ENCODE peak calls at places on chromosomes 3 and 15, in ten cellular contexts. J is tibial nerve; E is AG09319; W is body of pancreas; B is left ventricle myocardium inferior; I is fibroblast of villous mesenchyme; Y is NB4; Z is B cell; S is activated B cell treated with CpG ODN at 0.5 μM for 24 hours; F is activated CD8-positive, alpha-beta T cell treated with anti-CD3 and anti-CD28 coated beads for 36 hours. O is an unnamed sample.

GRCh38 chr3:194212021-194212868 is 76.3 kb downstream of the HES1 start:
- DNase-seq in F (no peak), W (no peak), I (no peak), Z (no peak), S (no peak), E (no peak), Y (no peak), J (no peak), B (no peak), O (no peak)

GRCh38 chr15:61053401-61053800 is 175.7 kb downstream of the RORA start:
- DNase-seq in W (no peak), Z (no peak), F (no peak), S (no peak), B (no peak), I (no peak), Y (no peak), J (no peak), E (no peak), O (no peak)

GRCh38 chr3:1515842-1516241 is 423.0 kb downstream of the CNTN6 start:
- DNase-seq in E (no peak), F (no peak), S (no peak), W (no peak), J (no peak), B (no peak), Z (no peak), Y (no peak), I (no peak), O (no peak)

GRCh38 chr15:95202569-95203349 is 971.4 kb downstream of the MCTP2 start:
- DNase-seq in E (no peak), S (no peak), W (no peak), F (no peak), Z (no peak), I (no peak), J (no peak), Y (no peak), B (no peak), O (no peak)

GRCh38 chr15:93566777-93567176 is 477.8 kb upstream of the RGMA start:
- DNase-seq in I (no peak), E (no peak), F (no peak), B (no peak), S (no peak), J (no peak), Y (peak; percentile 3), Z (no peak), W (no peak), O (no peak)

GRCh38 chr15:28878209-28878608 is 7.6 kb upstream of the APBA2 start:
- DNase-seq in W (no peak), S (no peak), F (no peak), I (no peak), J (no peak), Z (no peak), Y (no peak), B (no peak), E (no peak), O (no peak)

GRCh38 chr15:69064649-69065048 is 50.2 kb downstream of the NOX5 start:
- DNase-seq in S (no peak), J (no peak), F (no peak), Y (no peak), B (no peak), W (no peak), Z (no peak), I (no peak), E (no peak), O (no peak)

GRCh38 chr15:101676965-101677364 is 24.8 kb upstream of the TM2D3 start:
- DNase-seq in Y (no peak), W (no peak), S (no peak), Z (no peak), B (no peak), J (no peak), I (peak; percentile 67), E (peak; percentile 90), F (no peak), O (no peak)

GRCh38 chr3:10986592-10986991 is 6.0 kb upstream of the SLC6A1 start:
- DNase-seq in E (no peak), Z (no peak), S (no peak), Y (no peak), I (no peak), J (no peak), B (peak; percentile 30), W (no peak), F (no peak), O (no peak)

GRCh38 chr3:123430266-123430665 is 18.6 kb downstream of the ADCY5 start:
- DNase-seq in J (no peak), Z (no peak), B (no peak), I (no peak), S (no peak), W (no peak), F (no peak), Y (no peak), E (no peak), O (no peak)

GRCh38 chr3:97074546-97074945 is 260.2 kb downstream of the EPHA6 start:
- DNase-seq in E (no peak), B (no peak), W (no peak), Z (no peak), I (no peak), S (no peak), Y (no peak), F (no peak), J (no peak), O (no peak)

GRCh38 chr15:58546635-58547627 is 115.1 kb downstream of the LIPC start:
- DNase-seq in S (no peak), J (no peak), W (peak; percentile 66), Z (no peak), F (no peak), Y (no peak), B (peak; percentile 60), E (peak; percentile 52), I (peak; percentile 94), O (no peak)

GRCh38 chr15:25783607-25784131 is 79.5 kb downstream of the ATP10A start:
- DNase-seq in B (no peak), I (no peak), W (no peak), Y (peak; percentile 36), S (no peak), E (no peak), F (peak; percentile 55), J (no peak), Z (no peak), O (no peak)

GRCh38 chr15:85533949-85534543 is 153.6 kb downstream of the AKAP13 start:
- DNase-seq in S (no peak), I (no peak), J (no peak), Y (peak; percentile 65), Z (peak; percentile 31), E (no peak), F (peak; percentile 22), B (no peak), W (peak; percentile 20), O (no peak)

GRCh38 chr15:40063563-40064011 is 24.6 kb upstream of the SRP14 start:
- DNase-seq in W (no peak), B (no peak), S (no peak), I (no peak), Y (no peak), E (peak; percentile 27), J (no peak), F (no peak), Z (no peak), O (no peak)

GRCh38 chr15:34301058-34301457 is 36.5 kb downstream of the SLC12A6 start:
- DNase-seq in S (no peak), Y (no peak), I (no peak), W (no peak), E (no peak), B (no peak), J (no peak), Z (no peak), F (no peak), O (no peak)

GRCh38 chr15:71701808-71702207 is 108.5 kb upstream of the NR2E3 start:
- DNase-seq in B (no peak), W (no peak), Y (no peak), Z (no peak), S (no peak), J (no peak), I (no peak), E (no peak), F (no peak), O (no peak)
- TF ChIP-seq CTCF in B (no peak), W (no peak), Y (no peak), Z (no peak), S (no peak), J (no peak), I (no peak), E (no peak), F (no peak), O (no peak)

DNA sequence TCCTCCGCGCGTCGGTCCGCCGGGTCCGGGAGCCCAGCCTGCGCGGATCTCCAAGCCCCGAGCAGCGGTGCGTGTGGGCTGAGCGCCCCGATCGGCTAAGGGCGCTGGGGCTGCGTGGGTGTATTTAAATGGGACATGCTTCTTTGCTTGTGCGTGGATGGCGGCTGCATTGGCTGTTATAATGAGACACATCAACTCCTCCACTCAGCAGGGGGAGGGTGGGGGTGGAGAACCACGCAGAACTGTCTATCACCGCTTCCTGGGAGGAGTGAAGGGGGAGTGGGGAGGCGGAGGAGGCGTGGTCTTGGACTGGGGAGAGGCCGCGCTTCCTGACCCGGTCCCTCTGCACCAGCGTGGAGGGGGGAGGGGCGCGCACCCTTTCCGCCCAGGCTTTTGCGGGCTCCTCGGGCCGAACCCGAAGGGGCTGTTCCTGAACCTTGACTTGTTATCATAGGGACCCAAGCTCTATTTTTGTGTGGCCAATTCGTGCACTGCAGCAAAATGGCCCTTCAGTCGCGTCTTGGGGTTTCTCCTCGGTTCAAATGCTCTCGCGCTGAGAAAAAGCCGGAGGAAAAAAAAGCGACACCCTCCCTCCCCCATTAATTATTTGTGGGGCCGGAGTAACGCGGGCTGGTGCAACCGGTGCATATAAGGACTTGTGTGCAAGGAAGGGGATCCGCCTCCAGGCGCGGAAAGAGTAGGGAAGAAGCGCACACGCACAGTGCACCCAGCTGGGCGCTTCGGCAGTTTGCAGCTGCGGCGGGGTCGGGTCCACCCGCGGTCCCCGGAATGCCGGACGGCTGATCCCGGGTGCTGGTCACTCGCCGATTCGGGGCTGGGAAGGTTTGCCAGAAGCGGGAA is at the start of gene TNIK:
- DNase-seq in F (peak; percentile 98), E (peak; percentile 49), I (peak; percentile 90), B (peak; percentile 94), Y (peak; percentile 97), S (peak; percentile 66), J (peak; percentile 83), W (peak; percentile 93), Z (peak; percentile 78), O (peak; percentile 74)
- TF ChIP-seq CTCF in F (peak; percentile 22), E (peak; percentile 8), I (peak; percentile 23), B (peak; percentile 45), Y (no peak), S (no peak), J (no peak), W (peak; percentile 23), Z (peak; percentile 40), O (no peak)

DNA sequence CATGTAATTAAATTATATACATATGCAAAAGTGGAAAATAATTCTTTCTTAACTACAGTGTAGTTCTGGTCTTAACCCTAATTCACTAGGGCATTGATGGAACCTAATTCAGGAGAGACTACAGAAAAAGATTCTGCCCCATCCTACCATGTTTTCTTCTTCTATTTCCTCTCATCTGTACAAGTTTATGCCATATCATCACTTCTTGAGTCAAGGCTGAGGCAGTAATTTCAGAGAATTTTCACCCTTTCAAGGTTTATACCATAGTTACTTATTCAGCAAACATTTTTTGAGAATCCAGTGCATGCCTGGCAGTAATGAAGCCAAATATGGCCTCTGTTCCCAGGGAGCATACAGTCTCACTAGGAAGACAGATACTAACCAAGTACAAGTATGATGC is 33.4 kb downstream of the SHOX2 start:
- DNase-seq in F (no peak), S (no peak), J (no peak), B (no peak), I (no peak), Z (no peak), E (no peak), Y (no peak), W (no peak), O (no peak)
- TF ChIP-seq CTCF in F (no peak), S (no peak), J (no peak), B (no peak), I (no peak), Z (no peak), E (no peak), Y (no peak), W (no peak), O (no peak)

GRCh38 chr3:36814776-36815175 is 50.4 kb upstream of the DCLK3 start:
- DNase-seq in F (no peak), Z (no peak), B (no peak), J (no peak), Y (no peak), E (no peak), W (no peak), S (no peak), I (no peak), O (no peak)
- TF ChIP-seq CTCF in F (no peak), Z (no peak), B (no peak), J (no peak), Y (no peak), E (peak; percentile 9), W (no peak), S (no peak), I (peak; percentile 37), O (no peak)